ENCODE peak calls at places on chromosomes 6 and 20, in five cellular contexts. E, N, O, Z and P are unnamed samples.

GRCh38 chr6:30396833-30397479 is 52.0 kb downstream of the RPP21 start:
- DNase-seq in E (peak), N (peak), O (no peak), Z (peak), P (peak)

GRCh38 chr20:23826541-23827018 is at the start of gene CST2:
- DNase-seq in E (no peak), N (no peak), O (no peak), Z (no peak), P (no peak)

GRCh38 chr20:43560974-43561373 is 2.1 kb downstream of the SGK2 start:
- DNase-seq in E (no peak), N (no peak), O (no peak), Z (no peak), P (no peak)

GRCh38 chr6:146543211-146543939 is at the start of gene RAB32:
- DNase-seq in E (peak), N (peak), O (peak), Z (no peak), P (peak)

GRCh38 chr6:136226027-136226673 is 24.0 kb downstream of the MTFR2 start:
- DNase-seq in E (peak), N (peak), O (peak), Z (peak), P (peak)

GRCh38 chr20:49906101-49906604 is 9.2 kb downstream of the SPATA2 start:
- DNase-seq in E (no peak), N (no peak), O (no peak), Z (no peak), P (no peak)

GRCh38 chr20:64144144-64144912 is 19.9 kb upstream of the MYT1 start:
- DNase-seq in E (no peak), N (no peak), O (no peak), Z (no peak), P (no peak)

GRCh38 chr20:33733654-33734576 is 2.1 kb downstream of the ZNF341 start:
- DNase-seq in E (peak), N (peak), O (peak), Z (no peak), P (peak)

GRCh38 chr6:114762145-114762544 is 419.3 kb upstream of the HS3ST5 start:
- DNase-seq in E (no peak), N (no peak), O (no peak), Z (no peak), P (no peak)